ENCODE peak calls at places on chromosomes 16 and 17, in six cellular contexts. One of them, this sample, is unnamed.

GRCh38 chr17:74241434-74241833 is 28.1 kb downstream of the TTYH2 start:
- DNase-seq in stimulated activated CD4-positive, alpha-beta T cell treated with anti-CD3 and anti-CD28 coated beads, Interleukin-2, amount 100 ng/mL, for 48 hours: no peak
- DNase-seq in NCI-H446 treated with DMSO at 0.1 percent for 48 hours: no peak
- DNase-seq in kidney: no peak
- DNase-seq in stimulated activated CD8-positive, alpha-beta memory T cell treated with anti-CD3 and anti-CD28 coated beads, Interleukin-4, amount 100 ng/mL, for 4 hours: no peak
- DNase-seq in HL-60: no peak
- DNase-seq in this sample: no peak

GRCh38 chr16:31016018-31016417 is 5.6 kb upstream of the STX1B start:
- DNase-seq in NCI-H446 treated with DMSO at 0.1 percent for 48 hours: no peak
- DNase-seq in kidney: no peak
- DNase-seq in HL-60: no peak
- DNase-seq in stimulated activated CD8-positive, alpha-beta memory T cell treated with anti-CD3 and anti-CD28 coated beads, Interleukin-4, amount 100 ng/mL, for 4 hours: no peak
- DNase-seq in stimulated activated CD4-positive, alpha-beta T cell treated with anti-CD3 and anti-CD28 coated beads, Interleukin-2, amount 100 ng/mL, for 48 hours: no peak
- DNase-seq in this sample: no peak

GRCh38 chr17:438191-438590 is 85.6 kb upstream of the RPH3AL start:
- DNase-seq in NCI-H446 treated with DMSO at 0.1 percent for 48 hours: no peak
- DNase-seq in HL-60: no peak
- DNase-seq in stimulated activated CD4-positive, alpha-beta T cell treated with anti-CD3 and anti-CD28 coated beads, Interleukin-2, amount 100 ng/mL, for 48 hours: no peak
- DNase-seq in kidney: no peak
- DNase-seq in stimulated activated CD8-positive, alpha-beta memory T cell treated with anti-CD3 and anti-CD28 coated beads, Interleukin-4, amount 100 ng/mL, for 4 hours: no peak
- DNase-seq in this sample: no peak

GRCh38 chr16:89637379-89637778 is 20.1 kb downstream of the CHMP1A start:
- DNase-seq in stimulated activated CD8-positive, alpha-beta memory T cell treated with anti-CD3 and anti-CD28 coated beads, Interleukin-4, amount 100 ng/mL, for 4 hours: no peak
- DNase-seq in HL-60: no peak
- DNase-seq in kidney: no peak
- DNase-seq in stimulated activated CD4-positive, alpha-beta T cell treated with anti-CD3 and anti-CD28 coated beads, Interleukin-2, amount 100 ng/mL, for 48 hours: no peak
- DNase-seq in NCI-H446 treated with DMSO at 0.1 percent for 48 hours: no peak
- DNase-seq in this sample: no peak

GRCh38 chr17:44557653-44558285 is 485 bp downstream of the FZD2 start:
- DNase-seq in HL-60: peak
- DNase-seq in stimulated activated CD8-positive, alpha-beta memory T cell treated with anti-CD3 and anti-CD28 coated beads, Interleukin-4, amount 100 ng/mL, for 4 hours: no peak
- DNase-seq in stimulated activated CD4-positive, alpha-beta T cell treated with anti-CD3 and anti-CD28 coated beads, Interleukin-2, amount 100 ng/mL, for 48 hours: peak
- DNase-seq in kidney: peak
- DNase-seq in NCI-H446 treated with DMSO at 0.1 percent for 48 hours: no peak
- DNase-seq in this sample: peak

GRCh38 chr17:83100220-83100852 is 20.9 kb downstream of the METRNL start:
- DNase-seq in HL-60: no peak
- DNase-seq in kidney: peak
- DNase-seq in NCI-H446 treated with DMSO at 0.1 percent for 48 hours: no peak
- DNase-seq in stimulated activated CD8-positive, alpha-beta memory T cell treated with anti-CD3 and anti-CD28 coated beads, Interleukin-4, amount 100 ng/mL, for 4 hours: no peak
- DNase-seq in stimulated activated CD4-positive, alpha-beta T cell treated with anti-CD3 and anti-CD28 coated beads, Interleukin-2, amount 100 ng/mL, for 48 hours: no peak
- DNase-seq in this sample: no peak

GRCh38 chr17:35731932-35732805 is 730 bp downstream of the RASL10B start:
- DNase-seq in NCI-H446 treated with DMSO at 0.1 percent for 48 hours: no peak
- DNase-seq in stimulated activated CD4-positive, alpha-beta T cell treated with anti-CD3 and anti-CD28 coated beads, Interleukin-2, amount 100 ng/mL, for 48 hours: no peak
- DNase-seq in kidney: peak
- DNase-seq in stimulated activated CD8-positive, alpha-beta memory T cell treated with anti-CD3 and anti-CD28 coated beads, Interleukin-4, amount 100 ng/mL, for 4 hours: no peak
- DNase-seq in HL-60: no peak
- DNase-seq in this sample: no peak

GRCh38 chr17:57970706-57971105 is 15.5 kb upstream of the CUEDC1 start:
- DNase-seq in HL-60: no peak
- DNase-seq in kidney: no peak
- DNase-seq in stimulated activated CD8-positive, alpha-beta memory T cell treated with anti-CD3 and anti-CD28 coated beads, Interleukin-4, amount 100 ng/mL, for 4 hours: no peak
- DNase-seq in NCI-H446 treated with DMSO at 0.1 percent for 48 hours: no peak
- DNase-seq in stimulated activated CD4-positive, alpha-beta T cell treated with anti-CD3 and anti-CD28 coated beads, Interleukin-2, amount 100 ng/mL, for 48 hours: no peak
- DNase-seq in this sample: no peak

GRCh38 chr16:86809458-86809955 is 231.2 kb downstream of the FOXL1 start:
- DNase-seq in stimulated activated CD8-positive, alpha-beta memory T cell treated with anti-CD3 and anti-CD28 coated beads, Interleukin-4, amount 100 ng/mL, for 4 hours: no peak
- DNase-seq in HL-60: no peak
- DNase-seq in stimulated activated CD4-positive, alpha-beta T cell treated with anti-CD3 and anti-CD28 coated beads, Interleukin-2, amount 100 ng/mL, for 48 hours: no peak
- DNase-seq in kidney: no peak
- DNase-seq in NCI-H446 treated with DMSO at 0.1 percent for 48 hours: no peak
- DNase-seq in this sample: no peak

GRCh38 chr17:77645441-77646430 is 312.8 kb upstream of the TNRC6C start:
- DNase-seq in stimulated activated CD8-positive, alpha-beta memory T cell treated with anti-CD3 and anti-CD28 coated beads, Interleukin-4, amount 100 ng/mL, for 4 hours: peak
- DNase-seq in NCI-H446 treated with DMSO at 0.1 percent for 48 hours: no peak
- DNase-seq in stimulated activated CD4-positive, alpha-beta T cell treated with anti-CD3 and anti-CD28 coated beads, Interleukin-2, amount 100 ng/mL, for 48 hours: peak
- DNase-seq in kidney: no peak
- DNase-seq in HL-60: no peak
- DNase-seq in this sample: peak

GRCh38 chr17:77410470-77410869 is 269.7 kb downstream of the SEC14L1 start:
- DNase-seq in stimulated activated CD8-positive, alpha-beta memory T cell treated with anti-CD3 and anti-CD28 coated beads, Interleukin-4, amount 100 ng/mL, for 4 hours: no peak
- DNase-seq in NCI-H446 treated with DMSO at 0.1 percent for 48 hours: no peak
- DNase-seq in HL-60: no peak
- DNase-seq in stimulated activated CD4-positive, alpha-beta T cell treated with anti-CD3 and anti-CD28 coated beads, Interleukin-2, amount 100 ng/mL, for 48 hours: no peak
- DNase-seq in kidney: no peak
- DNase-seq in this sample: no peak

GRCh38 chr17:70321388-70321787 is 152.1 kb downstream of the KCNJ2 start:
- DNase-seq in kidney: no peak
- DNase-seq in stimulated activated CD4-positive, alpha-beta T cell treated with anti-CD3 and anti-CD28 coated beads, Interleukin-2, amount 100 ng/mL, for 48 hours: no peak
- DNase-seq in NCI-H446 treated with DMSO at 0.1 percent for 48 hours: no peak
- DNase-seq in stimulated activated CD8-positive, alpha-beta memory T cell treated with anti-CD3 and anti-CD28 coated beads, Interleukin-4, amount 100 ng/mL, for 4 hours: no peak
- DNase-seq in HL-60: no peak
- DNase-seq in this sample: no peak

GRCh38 chr16:55515110-55515509 is 6.2 kb downstream of the LPCAT2 start:
- DNase-seq in HL-60: no peak
- DNase-seq in kidney: no peak
- DNase-seq in stimulated activated CD8-positive, alpha-beta memory T cell treated with anti-CD3 and anti-CD28 coated beads, Interleukin-4, amount 100 ng/mL, for 4 hours: no peak
- DNase-seq in NCI-H446 treated with DMSO at 0.1 percent for 48 hours: no peak
- DNase-seq in stimulated activated CD4-positive, alpha-beta T cell treated with anti-CD3 and anti-CD28 coated beads, Interleukin-2, amount 100 ng/mL, for 48 hours: no peak
- DNase-seq in this sample: no peak

GRCh38 chr16:71467810-71468209 is 5.8 kb upstream of the ZNF23 start:
- DNase-seq in NCI-H446 treated with DMSO at 0.1 percent for 48 hours: no peak
- DNase-seq in stimulated activated CD4-positive, alpha-beta T cell treated with anti-CD3 and anti-CD28 coated beads, Interleukin-2, amount 100 ng/mL, for 48 hours: peak
- DNase-seq in stimulated activated CD8-positive, alpha-beta memory T cell treated with anti-CD3 and anti-CD28 coated beads, Interleukin-4, amount 100 ng/mL, for 4 hours: no peak
- DNase-seq in kidney: no peak
- DNase-seq in HL-60: no peak
- DNase-seq in this sample: no peak

GRCh38 chr17:18888766-18889290 is 30.9 kb downstream of the PRPSAP2 start:
- DNase-seq in stimulated activated CD8-positive, alpha-beta memory T cell treated with anti-CD3 and anti-CD28 coated beads, Interleukin-4, amount 100 ng/mL, for 4 hours: no peak
- DNase-seq in stimulated activated CD4-positive, alpha-beta T cell treated with anti-CD3 and anti-CD28 coated beads, Interleukin-2, amount 100 ng/mL, for 48 hours: no peak
- DNase-seq in HL-60: no peak
- DNase-seq in NCI-H446 treated with DMSO at 0.1 percent for 48 hours: no peak
- DNase-seq in kidney: no peak
- DNase-seq in this sample: no peak

GRCh38 chr17:81683208-81683583 is 401 bp downstream of the ARL16 start:
- DNase-seq in NCI-H446 treated with DMSO at 0.1 percent for 48 hours: no peak
- DNase-seq in stimulated activated CD8-positive, alpha-beta memory T cell treated with anti-CD3 and anti-CD28 coated beads, Interleukin-4, amount 100 ng/mL, for 4 hours: no peak
- DNase-seq in HL-60: no peak
- DNase-seq in kidney: no peak
- DNase-seq in stimulated activated CD4-positive, alpha-beta T cell treated with anti-CD3 and anti-CD28 coated beads, Interleukin-2, amount 100 ng/mL, for 48 hours: no peak
- DNase-seq in this sample: no peak

GRCh38 chr16:89102035-89102776 is 8.6 kb downstream of the ACSF3 start:
- DNase-seq in HL-60: peak
- DNase-seq in stimulated activated CD4-positive, alpha-beta T cell treated with anti-CD3 and anti-CD28 coated beads, Interleukin-2, amount 100 ng/mL, for 48 hours: no peak
- DNase-seq in NCI-H446 treated with DMSO at 0.1 percent for 48 hours: no peak
- DNase-seq in stimulated activated CD8-positive, alpha-beta memory T cell treated with anti-CD3 and anti-CD28 coated beads, Interleukin-4, amount 100 ng/mL, for 4 hours: no peak
- DNase-seq in kidney: peak
- DNase-seq in this sample: no peak

GRCh38 chr17:80945736-80946135 is 45.9 kb upstream of the CHMP6 start:
- DNase-seq in stimulated activated CD4-positive, alpha-beta T cell treated with anti-CD3 and anti-CD28 coated beads, Interleukin-2, amount 100 ng/mL, for 48 hours: no peak
- DNase-seq in NCI-H446 treated with DMSO at 0.1 percent for 48 hours: no peak
- DNase-seq in stimulated activated CD8-positive, alpha-beta memory T cell treated with anti-CD3 and anti-CD28 coated beads, Interleukin-4, amount 100 ng/mL, for 4 hours: no peak
- DNase-seq in HL-60: no peak
- DNase-seq in kidney: peak
- DNase-seq in this sample: peak

GRCh38 chr16:55030944-55031343 is 100.3 kb downstream of the IRX5 start:
- DNase-seq in kidney: no peak
- DNase-seq in stimulated activated CD4-positive, alpha-beta T cell treated with anti-CD3 and anti-CD28 coated beads, Interleukin-2, amount 100 ng/mL, for 48 hours: no peak
- DNase-seq in NCI-H446 treated with DMSO at 0.1 percent for 48 hours: no peak
- DNase-seq in HL-60: no peak
- DNase-seq in stimulated activated CD8-positive, alpha-beta memory T cell treated with anti-CD3 and anti-CD28 coated beads, Interleukin-4, amount 100 ng/mL, for 4 hours: no peak
- DNase-seq in this sample: no peak

GRCh38 chr17:61467416-61468262 is 15.4 kb downstream of the TBX4 start:
- DNase-seq in kidney: peak
- DNase-seq in HL-60: no peak
- DNase-seq in NCI-H446 treated with DMSO at 0.1 percent for 48 hours: no peak
- DNase-seq in stimulated activated CD4-positive, alpha-beta T cell treated with anti-CD3 and anti-CD28 coated beads, Interleukin-2, amount 100 ng/mL, for 48 hours: no peak
- DNase-seq in stimulated activated CD8-positive, alpha-beta memory T cell treated with anti-CD3 and anti-CD28 coated beads, Interleukin-4, amount 100 ng/mL, for 4 hours: no peak
- DNase-seq in this sample: peak

GRCh38 chr16:57106767-57107166 is 14.4 kb downstream of the CPNE2 start:
- DNase-seq in HL-60: no peak
- DNase-seq in stimulated activated CD4-positive, alpha-beta T cell treated with anti-CD3 and anti-CD28 coated beads, Interleukin-2, amount 100 ng/mL, for 48 hours: no peak
- DNase-seq in stimulated activated CD8-positive, alpha-beta memory T cell treated with anti-CD3 and anti-CD28 coated beads, Interleukin-4, amount 100 ng/mL, for 4 hours: no peak
- DNase-seq in kidney: peak
- DNase-seq in NCI-H446 treated with DMSO at 0.1 percent for 48 hours: no peak
- DNase-seq in this sample: no peak

GRCh38 chr16:55498101-55498500 is 10.8 kb upstream of the LPCAT2 start:
- DNase-seq in NCI-H446 treated with DMSO at 0.1 percent for 48 hours: no peak
- DNase-seq in stimulated activated CD8-positive, alpha-beta memory T cell treated with anti-CD3 and anti-CD28 coated beads, Interleukin-4, amount 100 ng/mL, for 4 hours: no peak
- DNase-seq in HL-60: no peak
- DNase-seq in stimulated activated CD4-positive, alpha-beta T cell treated with anti-CD3 and anti-CD28 coated beads, Interleukin-2, amount 100 ng/mL, for 48 hours: no peak
- DNase-seq in kidney: no peak
- DNase-seq in this sample: no peak

GRCh38 chr16:86034421-86034919 is 135.5 kb downstream of the IRF8 start:
- DNase-seq in stimulated activated CD4-positive, alpha-beta T cell treated with anti-CD3 and anti-CD28 coated beads, Interleukin-2, amount 100 ng/mL, for 48 hours: no peak
- DNase-seq in NCI-H446 treated with DMSO at 0.1 percent for 48 hours: no peak
- DNase-seq in stimulated activated CD8-positive, alpha-beta memory T cell treated with anti-CD3 and anti-CD28 coated beads, Interleukin-4, amount 100 ng/mL, for 4 hours: no peak
- DNase-seq in HL-60: no peak
- DNase-seq in kidney: peak
- DNase-seq in this sample: peak

GRCh38 chr17:18966831-18967624 is 15.1 kb downstream of the SLC5A10 start:
- DNase-seq in kidney: no peak
- DNase-seq in HL-60: no peak
- DNase-seq in stimulated activated CD8-positive, alpha-beta memory T cell treated with anti-CD3 and anti-CD28 coated beads, Interleukin-4, amount 100 ng/mL, for 4 hours: no peak
- DNase-seq in stimulated activated CD4-positive, alpha-beta T cell treated with anti-CD3 and anti-CD28 coated beads, Interleukin-2, amount 100 ng/mL, for 48 hours: no peak
- DNase-seq in NCI-H446 treated with DMSO at 0.1 percent for 48 hours: no peak
- DNase-seq in this sample: no peak

GRCh38 chr16:68658258-68658973 is 13.3 kb downstream of the CDH3 start:
- DNase-seq in HL-60: no peak
- DNase-seq in stimulated activated CD8-positive, alpha-beta memory T cell treated with anti-CD3 and anti-CD28 coated beads, Interleukin-4, amount 100 ng/mL, for 4 hours: no peak
- DNase-seq in NCI-H446 treated with DMSO at 0.1 percent for 48 hours: no peak
- DNase-seq in stimulated activated CD4-positive, alpha-beta T cell treated with anti-CD3 and anti-CD28 coated beads, Interleukin-2, amount 100 ng/mL, for 48 hours: no peak
- DNase-seq in kidney: no peak
- DNase-seq in this sample: no peak

GRCh38 chr17:42389902-42390301 is 1.7 kb upstream of the STAT3 start:
- DNase-seq in stimulated activated CD4-positive, alpha-beta T cell treated with anti-CD3 and anti-CD28 coated beads, Interleukin-2, amount 100 ng/mL, for 48 hours: no peak
- DNase-seq in HL-60: no peak
- DNase-seq in NCI-H446 treated with DMSO at 0.1 percent for 48 hours: no peak
- DNase-seq in stimulated activated CD8-positive, alpha-beta memory T cell treated with anti-CD3 and anti-CD28 coated beads, Interleukin-4, amount 100 ng/mL, for 4 hours: no peak
- DNase-seq in kidney: no peak
- DNase-seq in this sample: no peak

GRCh38 chr16:11374255-11374654 is 29.0 kb downstream of the RMI2 start:
- DNase-seq in HL-60: no peak
- DNase-seq in NCI-H446 treated with DMSO at 0.1 percent for 48 hours: no peak
- DNase-seq in stimulated activated CD8-positive, alpha-beta memory T cell treated with anti-CD3 and anti-CD28 coated beads, Interleukin-4, amount 100 ng/mL, for 4 hours: no peak
- DNase-seq in kidney: no peak
- DNase-seq in stimulated activated CD4-positive, alpha-beta T cell treated with anti-CD3 and anti-CD28 coated beads, Interleukin-2, amount 100 ng/mL, for 48 hours: no peak
- DNase-seq in this sample: no peak

GRCh38 chr16:27335349-27336052 is 21.7 kb downstream of the IL4R start:
- DNase-seq in NCI-H446 treated with DMSO at 0.1 percent for 48 hours: no peak
- DNase-seq in HL-60: no peak
- DNase-seq in stimulated activated CD4-positive, alpha-beta T cell treated with anti-CD3 and anti-CD28 coated beads, Interleukin-2, amount 100 ng/mL, for 48 hours: no peak
- DNase-seq in stimulated activated CD8-positive, alpha-beta memory T cell treated with anti-CD3 and anti-CD28 coated beads, Interleukin-4, amount 100 ng/mL, for 4 hours: no peak
- DNase-seq in kidney: no peak
- DNase-seq in this sample: peak

GRCh38 chr16:47492428-47493357 is 31.6 kb downstream of the PHKB start:
- DNase-seq in NCI-H446 treated with DMSO at 0.1 percent for 48 hours: no peak
- DNase-seq in HL-60: peak
- DNase-seq in stimulated activated CD4-positive, alpha-beta T cell treated with anti-CD3 and anti-CD28 coated beads, Interleukin-2, amount 100 ng/mL, for 48 hours: no peak
- DNase-seq in kidney: peak
- DNase-seq in stimulated activated CD8-positive, alpha-beta memory T cell treated with anti-CD3 and anti-CD28 coated beads, Interleukin-4, amount 100 ng/mL, for 4 hours: no peak
- DNase-seq in this sample: peak

This sample was measured in posterior vena cava.